ENCODE peak calls at places on chromosomes 3 and 15, in ten cellular contexts. Z is NCI-H82; Y is cardiac septum; B is stimulated activated CD8-positive, alpha-beta memory T cell treated with anti-CD3 and anti-CD28 coated beads, Interleukin-7, amount 100 ng/mL, for 1 hour; V is cortex of kidney; J is GM20000; S is NCI-H1092 treated with DMSO at 0.1 percent for 48 hours; X is NCI-H510A; T is non-pigmented ciliary epithelial cell; I is GM12891. M is an unnamed sample.
A peak's percentile ranks its signal among the peaks of the same experiment; 100 is the strongest.

GRCh38 chr3:190064112-190064511 is 56.6 kb downstream of the P3H2 start:
- DNase-seq in V (no peak), T (peak; percentile 84), I (no peak), J (no peak), Z (no peak), S (no peak), X (no peak), B (no peak), Y (no peak), M (no peak)

GRCh38 chr15:74426404-74427281 is 7.1 kb downstream of the SEMA7A start:
- DNase-seq in I (no peak), J (no peak), V (no peak), S (no peak), T (no peak), B (no peak), Z (peak; percentile 39), X (no peak), Y (no peak), M (no peak)

GRCh38 chr3:124144035-124144814 is 152.3 kb upstream of the ROPN1 start:
- DNase-seq in T (no peak), V (no peak), Y (no peak), I (no peak), J (no peak), B (no peak), Z (no peak), X (no peak), S (no peak), M (no peak)

GRCh38 chr3:50168791-50169190 is 13.7 kb downstream of the SEMA3F start:
- DNase-seq in I (no peak), T (no peak), J (no peak), Z (no peak), B (no peak), X (no peak), V (no peak), Y (no peak), S (no peak), M (no peak)

GRCh38 chr3:194253270-194253669 is 97.9 kb downstream of the CPN2 start:
- DNase-seq in X (no peak), B (no peak), J (no peak), Z (no peak), T (no peak), S (no peak), I (no peak), Y (no peak), V (no peak), M (no peak)

GRCh38 chr15:70324001-70324974 is 226.6 kb upstream of the TLE3 start:
- DNase-seq in X (no peak), I (no peak), Y (no peak), V (no peak), T (no peak), Z (peak; percentile 55), B (no peak), S (peak; percentile 63), J (no peak), M (no peak)

GRCh38 chr3:157201648-157202278 is 41.8 kb upstream of the CCNL1 start:
- DNase-seq in J (peak; percentile 54), T (no peak), Z (peak; percentile 82), V (no peak), S (peak; percentile 5), B (no peak), I (peak; percentile 20), Y (no peak), X (peak; percentile 14), M (no peak)

GRCh38 chr15:42584031-42584765 is 8.8 kb downstream of the STARD9 start:
- DNase-seq in I (no peak), Z (no peak), V (no peak), T (no peak), J (no peak), Y (no peak), S (no peak), B (no peak), X (no peak), M (no peak)

GRCh38 chr3:156769661-156770654 is 56.2 kb upstream of the LEKR1 start:
- DNase-seq in B (no peak), I (no peak), X (no peak), Z (no peak), S (no peak), V (no peak), T (no peak), Y (no peak), J (no peak), M (no peak)

GRCh38 chr3:14761121-14761672 is 57.6 kb upstream of the FGD5 start:
- DNase-seq in B (no peak), Z (no peak), I (no peak), V (no peak), S (no peak), Y (no peak), T (no peak), J (no peak), X (no peak), M (peak; percentile 51)

GRCh38 chr3:45617430-45618080 is 23.0 kb downstream of the LIMD1 start:
- DNase-seq in S (no peak), T (no peak), V (no peak), Y (no peak), Z (no peak), B (no peak), J (no peak), X (no peak), I (no peak), M (no peak)

GRCh38 chr15:39404767-39405173 is 176.1 kb upstream of the THBS1 start:
- DNase-seq in Z (no peak), X (no peak), S (no peak), Y (no peak), J (no peak), I (no peak), T (peak; percentile 83), V (no peak), B (no peak), M (no peak)

GRCh38 chr15:96538506-96538905 is 208.0 kb downstream of the NR2F2 start:
- DNase-seq in T (no peak), S (no peak), X (no peak), V (no peak), I (no peak), Y (no peak), Z (peak; percentile 64), J (no peak), B (no peak), M (no peak)

M was measured in mesenteric fat pad.